ENCODE peak calls at places on chromosomes 11 and 22, in six cellular contexts. B is pancreas; X is T1000; Q is activated CD8-positive, alpha-beta T cell treated with anti-CD3 and anti-CD28 coated beads for 36 hours; S is NCI-H2107; I is OCI-LY7. Y is an unnamed sample.

GRCh38 chr11:132184079-132184478 is 813.7 kb downstream of the NTM start:
- DNase-seq in B (no peak), X (no peak), Q (no peak), S (no peak), I (no peak), Y (no peak)

GRCh38 chr22:20909543-20910303 is 7.5 kb upstream of the CRKL start:
- DNase-seq in B (no peak), X (no peak), Q (no peak), S (no peak), I (no peak), Y (no peak)

GRCh38 chr11:12777208-12777874 is 103.1 kb downstream of the TEAD1 start:
- DNase-seq in B (no peak), X (no peak), Q (no peak), S (no peak), I (no peak), Y (no peak)

GRCh38 chr11:64853709-64854108 is 9.3 kb upstream of the CDC42BPG start:
- DNase-seq in B (no peak), X (no peak), Q (no peak), S (no peak), I (no peak), Y (no peak)

GRCh38 chr11:111672949-111673348 is 70.7 kb downstream of the SIK2 start:
- DNase-seq in B (no peak), X (no peak), Q (no peak), S (no peak), I (no peak), Y (no peak)

GRCh38 chr11:2898366-2899079 is 12.9 kb upstream of the CDKN1C start:
- DNase-seq in B (no peak), X (peak; percentile 54), Q (peak; percentile 86), S (no peak), I (no peak), Y (peak; percentile 57)

GRCh38 chr11:17076517-17077239 is 789 bp downstream of the RPS13 start:
- DNase-seq in B (no peak), X (no peak), Q (no peak), S (no peak), I (peak; percentile 15), Y (no peak)

GRCh38 chr11:3901249-3902025 is 46.0 kb downstream of the STIM1 start:
- DNase-seq in B (no peak), X (no peak), Q (no peak), S (no peak), I (no peak), Y (no peak)

GRCh38 chr11:115047631-115048030 is 369.3 kb downstream of the NXPE2 start:
- DNase-seq in B (no peak), X (no peak), Q (no peak), S (no peak), I (no peak), Y (no peak)

GRCh38 chr11:72808415-72808814 is 5.8 kb upstream of the ATG16L2 start:
- DNase-seq in B (no peak), X (no peak), Q (no peak), S (no peak), I (no peak), Y (no peak)

GRCh38 chr11:31375866-31376265 is 6.2 kb downstream of the DNAJC24 start:
- DNase-seq in B (no peak), X (no peak), Q (peak; percentile 3), S (no peak), I (no peak), Y (no peak)

GRCh38 chr11:93524173-93524536 is 19.0 kb downstream of the SMCO4 start:
- DNase-seq in B (no peak), X (no peak), Q (no peak), S (no peak), I (no peak), Y (no peak)

GRCh38 chr11:65095974-65096806 is at the start of gene VPS51:
- DNase-seq in B (peak; percentile 84), X (peak; percentile 63), Q (peak; percentile 94), S (peak; percentile 69), I (peak; percentile 94), Y (peak; percentile 97)